ENCODE peak calls at places on chromosomes 12 and 14, in seven cellular contexts. One of them, this sample, is unnamed.

GRCh38 chr12:92403210-92404175 is 257.8 kb upstream of the BTG1 start:
- DNase-seq in SK-N-SH: no peak
- DNase-seq in K562: peak
- DNase-seq in HepG2: no peak
- DNase-seq in GM12878: peak
- DNase-seq in H1: no peak
- DNase-seq in HCT116: no peak
- DNase-seq in this sample: no peak

GRCh38 chr14:74979442-74980397 is 23.0 kb upstream of the EIF2B2 start:
- DNase-seq in H1: no peak
- DNase-seq in HCT116: no peak
- DNase-seq in HepG2: no peak
- DNase-seq in SK-N-SH: peak
- DNase-seq in K562: no peak
- DNase-seq in GM12878: no peak
- DNase-seq in this sample: no peak

GRCh38 chr12:1463073-1463905 is 131.1 kb downstream of the FBXL14 start:
- DNase-seq in HepG2: no peak
- DNase-seq in HCT116: no peak
- DNase-seq in H1: no peak
- DNase-seq in GM12878: no peak
- DNase-seq in SK-N-SH: no peak
- DNase-seq in K562: peak
- DNase-seq in this sample: no peak

GRCh38 chr14:50230601-50231474 is 540 bp downstream of the SOS2 start:
- DNase-seq in SK-N-SH: peak
- DNase-seq in GM12878: peak
- DNase-seq in HCT116: peak
- DNase-seq in H1: no peak
- DNase-seq in K562: no peak
- DNase-seq in HepG2: peak
- DNase-seq in this sample: peak

GRCh38 chr12:71799105-71799504 is 40.5 kb upstream of the TBC1D15 start:
- DNase-seq in H1: no peak
- DNase-seq in GM12878: no peak
- DNase-seq in SK-N-SH: no peak
- DNase-seq in K562: no peak
- DNase-seq in HepG2: no peak
- DNase-seq in HCT116: no peak
- DNase-seq in this sample: no peak

GRCh38 chr14:59190372-59190771 is 1.9 kb downstream of the DAAM1 start:
- DNase-seq in GM12878: no peak
- DNase-seq in K562: peak
- DNase-seq in SK-N-SH: peak
- DNase-seq in HepG2: peak
- DNase-seq in HCT116: no peak
- DNase-seq in H1: no peak
- DNase-seq in this sample: no peak

GRCh38 chr14:86296173-86296572 is 766.2 kb downstream of the FLRT2 start:
- DNase-seq in H1: no peak
- DNase-seq in SK-N-SH: no peak
- DNase-seq in HCT116: no peak
- DNase-seq in HepG2: no peak
- DNase-seq in GM12878: no peak
- DNase-seq in K562: no peak
- DNase-seq in this sample: no peak

GRCh38 chr14:87896393-87897380 is 96.3 kb downstream of the GALC start:
- DNase-seq in SK-N-SH: peak
- DNase-seq in HepG2: peak
- DNase-seq in GM12878: no peak
- DNase-seq in HCT116: peak
- DNase-seq in H1: no peak
- DNase-seq in K562: peak
- DNase-seq in this sample: peak

GRCh38 chr12:114405449-114406271 is at the start of gene TBX5:
- DNase-seq in H1: no peak
- DNase-seq in GM12878: no peak
- DNase-seq in HepG2: no peak
- DNase-seq in SK-N-SH: no peak
- DNase-seq in K562: no peak
- DNase-seq in HCT116: no peak
- DNase-seq in this sample: no peak

GRCh38 chr14:77377502-77377844 is 294 bp downstream of the SAMD15 start:
- DNase-seq in K562: no peak
- DNase-seq in SK-N-SH: no peak
- DNase-seq in GM12878: no peak
- DNase-seq in HCT116: no peak
- DNase-seq in H1: no peak
- DNase-seq in HepG2: no peak
- DNase-seq in this sample: no peak

GRCh38 chr14:77375973-77376372 is 921 bp downstream of the TMED8 start:
- DNase-seq in H1: no peak
- DNase-seq in K562: no peak
- DNase-seq in HepG2: no peak
- DNase-seq in HCT116: no peak
- DNase-seq in GM12878: no peak
- DNase-seq in SK-N-SH: no peak
- DNase-seq in this sample: no peak

GRCh38 chr14:77376771-77377501 is at the start of the genes SAMD15 and TMED8:
- DNase-seq in HepG2: peak
- DNase-seq in GM12878: peak
- DNase-seq in H1: peak
- DNase-seq in K562: peak
- DNase-seq in HCT116: peak
- DNase-seq in SK-N-SH: peak
- DNase-seq in this sample: peak

GRCh38 chr14:77376380-77376770 is 519 bp downstream of the TMED8 start:
- DNase-seq in SK-N-SH: peak
- DNase-seq in HCT116: no peak
- DNase-seq in H1: no peak
- DNase-seq in GM12878: no peak
- DNase-seq in HepG2: no peak
- DNase-seq in K562: peak
- DNase-seq in this sample: peak

DNA sequence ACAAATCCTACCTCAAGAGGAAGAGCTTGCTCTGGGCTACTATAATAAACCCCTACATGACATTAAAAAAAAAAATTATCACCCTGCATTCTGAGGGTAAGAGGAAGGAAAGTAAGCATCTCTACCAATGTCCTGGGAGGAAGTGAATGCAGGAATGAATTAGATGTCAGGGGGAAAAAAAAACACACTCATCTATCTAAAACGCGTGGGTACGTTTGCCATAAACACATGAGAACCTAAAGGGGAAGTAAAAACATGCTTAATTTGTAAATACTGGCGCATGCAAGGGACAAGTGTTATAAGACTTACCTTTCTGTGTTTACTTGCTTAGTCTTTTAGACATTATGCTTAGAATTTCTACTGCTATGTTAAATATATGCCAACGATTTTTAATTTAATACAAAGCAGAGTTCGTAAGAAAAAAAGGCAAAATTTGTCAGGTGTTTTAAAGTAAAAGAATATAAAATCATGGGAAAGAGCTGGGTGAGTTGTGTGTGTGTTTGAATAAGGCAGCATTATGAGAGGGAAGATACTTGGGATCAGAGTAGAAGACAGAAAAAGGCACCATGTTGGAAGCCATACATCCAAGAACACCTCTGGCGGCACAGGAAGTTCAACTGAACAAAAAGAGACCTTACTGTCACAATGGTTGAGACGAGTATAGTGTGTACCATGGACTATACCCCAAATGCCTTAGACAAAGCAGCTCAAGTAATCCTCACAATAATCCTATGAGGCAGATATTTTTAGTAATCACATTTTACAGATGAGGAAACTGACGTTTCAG is 1.5 kb downstream of the TMED8 start:
- DNase-seq in K562: no peak
- DNase-seq in H1: no peak
- DNase-seq in SK-N-SH: no peak
- DNase-seq in HepG2: no peak
- DNase-seq in HCT116: no peak
- DNase-seq in GM12878: no peak
- DNase-seq in this sample: no peak
- TF ChIP-seq JUND in K562: no peak
- TF ChIP-seq JUND in H1: no peak
- TF ChIP-seq JUND in SK-N-SH: no peak
- TF ChIP-seq JUND in HepG2: no peak
- TF ChIP-seq JUND in HCT116: no peak
- TF ChIP-seq JUND in GM12878: no peak
- TF ChIP-seq JUND in this sample: no peak

GRCh38 chr12:130557201-130557600 is 158.9 kb downstream of the RIMBP2 start:
- DNase-seq in GM12878: no peak
- DNase-seq in SK-N-SH: no peak
- DNase-seq in H1: no peak
- DNase-seq in HepG2: no peak
- DNase-seq in K562: no peak
- DNase-seq in HCT116: no peak
- DNase-seq in this sample: no peak

GRCh38 chr12:130556486-130557055 is 159.5 kb downstream of the RIMBP2 start:
- DNase-seq in HepG2: no peak
- DNase-seq in SK-N-SH: no peak
- DNase-seq in K562: no peak
- DNase-seq in H1: no peak
- DNase-seq in GM12878: no peak
- DNase-seq in HCT116: no peak
- DNase-seq in this sample: no peak

GRCh38 chr12:130552483-130552996 is 163.6 kb downstream of the RIMBP2 start:
- DNase-seq in K562: no peak
- DNase-seq in HCT116: no peak
- DNase-seq in GM12878: no peak
- DNase-seq in SK-N-SH: no peak
- DNase-seq in HepG2: no peak
- DNase-seq in H1: no peak
- DNase-seq in this sample: no peak

GRCh38 chr12:130557876-130558770 is 158.0 kb downstream of the RIMBP2 start:
- DNase-seq in HCT116: no peak
- DNase-seq in HepG2: no peak
- DNase-seq in H1: no peak
- DNase-seq in GM12878: no peak
- DNase-seq in K562: no peak
- DNase-seq in SK-N-SH: no peak
- DNase-seq in this sample: no peak

DNA sequence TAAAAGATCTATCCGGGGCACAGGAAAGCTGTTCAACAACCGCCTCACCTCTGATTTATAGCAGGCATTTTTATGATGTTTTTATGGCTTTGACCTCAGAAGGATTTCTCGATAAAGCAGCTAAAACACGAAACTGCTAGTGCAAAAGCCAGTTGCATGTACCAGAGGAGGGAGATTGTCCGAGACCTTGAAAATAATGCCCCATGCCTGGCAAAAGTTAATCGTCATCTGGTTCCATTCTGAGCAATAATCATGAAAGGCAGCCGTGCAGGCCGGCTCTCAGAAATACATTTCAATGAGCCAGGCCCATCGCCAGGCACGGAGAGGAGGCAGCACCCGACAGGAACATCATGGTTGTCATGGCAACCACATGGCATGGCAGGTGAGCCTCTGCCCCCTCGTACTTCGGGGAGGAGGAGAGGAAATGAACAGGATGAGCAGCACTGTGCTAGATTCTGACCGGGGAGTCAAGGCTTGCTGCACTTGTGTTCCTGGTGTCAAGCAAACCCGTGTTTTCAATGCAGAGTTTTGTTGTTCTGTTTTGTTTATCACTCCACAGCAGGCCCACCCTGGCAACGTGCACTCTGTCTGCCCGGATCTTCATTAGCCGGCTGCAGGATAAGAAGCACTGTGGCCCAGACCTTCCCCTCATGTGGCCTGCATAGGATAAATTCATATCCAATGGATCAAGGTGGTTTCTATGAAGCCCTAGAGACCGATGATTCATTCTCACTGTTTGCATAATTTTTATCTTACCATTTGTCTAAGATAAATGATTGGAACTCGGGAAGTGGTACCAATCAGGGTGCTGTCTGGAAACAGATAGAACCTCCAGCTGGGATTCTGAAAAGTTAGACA is 160.2 kb downstream of the RIMBP2 start:
- DNase-seq in SK-N-SH: peak
- DNase-seq in H1: no peak
- DNase-seq in HepG2: no peak
- DNase-seq in GM12878: no peak
- DNase-seq in K562: no peak
- DNase-seq in HCT116: no peak
- DNase-seq in this sample: no peak
- TF ChIP-seq JUND in SK-N-SH: no peak
- TF ChIP-seq JUND in H1: no peak
- TF ChIP-seq JUND in HepG2: no peak
- TF ChIP-seq JUND in GM12878: no peak
- TF ChIP-seq JUND in K562: no peak
- TF ChIP-seq JUND in HCT116: no peak
- TF ChIP-seq JUND in this sample: no peak

GRCh38 chr12:30694412-30694955 is 1.2 kb downstream of the IPO8 start:
- DNase-seq in K562: no peak
- DNase-seq in HCT116: no peak
- DNase-seq in H1: no peak
- DNase-seq in GM12878: no peak
- DNase-seq in HepG2: no peak
- DNase-seq in SK-N-SH: no peak
- DNase-seq in this sample: no peak

GRCh38 chr12:30687265-30687986 is 8.2 kb downstream of the IPO8 start:
- DNase-seq in GM12878: no peak
- DNase-seq in HepG2: peak
- DNase-seq in SK-N-SH: no peak
- DNase-seq in HCT116: no peak
- DNase-seq in K562: no peak
- DNase-seq in H1: no peak
- DNase-seq in this sample: no peak

GRCh38 chr12:30694971-30695326 is 720 bp downstream of the IPO8 start:
- DNase-seq in HCT116: peak
- DNase-seq in H1: no peak
- DNase-seq in K562: peak
- DNase-seq in GM12878: no peak
- DNase-seq in HepG2: peak
- DNase-seq in SK-N-SH: peak
- DNase-seq in this sample: peak

GRCh38 chr12:30692470-30692869 is 3.2 kb downstream of the IPO8 start:
- DNase-seq in SK-N-SH: no peak
- DNase-seq in HCT116: no peak
- DNase-seq in HepG2: no peak
- DNase-seq in K562: no peak
- DNase-seq in GM12878: no peak
- DNase-seq in H1: no peak
- DNase-seq in this sample: no peak

GRCh38 chr12:30691122-30691879 is 4.4 kb downstream of the IPO8 start:
- DNase-seq in K562: no peak
- DNase-seq in GM12878: no peak
- DNase-seq in HCT116: no peak
- DNase-seq in HepG2: peak
- DNase-seq in SK-N-SH: peak
- DNase-seq in H1: no peak
- DNase-seq in this sample: no peak
- TF ChIP-seq JUND in K562: peak
- TF ChIP-seq JUND in GM12878: no peak
- TF ChIP-seq JUND in HCT116: peak
- TF ChIP-seq JUND in HepG2: no peak
- TF ChIP-seq JUND in SK-N-SH: peak
- TF ChIP-seq JUND in H1: no peak
- TF ChIP-seq JUND in this sample: no peak

DNA sequence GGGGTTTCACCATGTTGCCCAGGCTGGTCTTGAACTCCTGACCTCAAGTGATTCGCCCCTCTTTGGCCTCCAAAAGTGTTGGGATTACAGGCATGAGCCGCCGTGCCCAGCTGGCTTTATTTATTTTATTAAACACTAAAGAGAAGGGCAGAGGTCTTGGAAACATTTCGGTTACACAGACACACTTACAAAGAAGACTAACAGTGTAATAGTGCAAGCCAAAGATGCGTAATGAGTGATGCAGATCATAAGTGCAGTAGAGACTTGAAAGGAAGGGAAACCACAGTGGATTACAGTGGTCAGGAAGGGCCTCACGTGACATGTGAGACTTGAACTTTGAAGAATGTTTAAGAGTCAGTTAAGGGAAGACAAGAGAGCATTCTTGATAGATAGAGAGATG is 33.9 kb upstream of the CDK17 start:
- DNase-seq in H1: no peak
- DNase-seq in K562: no peak
- DNase-seq in GM12878: no peak
- DNase-seq in HCT116: no peak
- DNase-seq in SK-N-SH: no peak
- DNase-seq in HepG2: no peak
- DNase-seq in this sample: no peak
- TF ChIP-seq JUND in H1: no peak
- TF ChIP-seq JUND in K562: no peak
- TF ChIP-seq JUND in GM12878: no peak
- TF ChIP-seq JUND in HCT116: no peak
- TF ChIP-seq JUND in SK-N-SH: no peak
- TF ChIP-seq JUND in HepG2: no peak
- TF ChIP-seq JUND in this sample: no peak